ENCODE peak calls at places on chromosomes 11 and 22, in eight cellular contexts. One of them, this sample, is unnamed. For H3K27me3, the result is how much of the 10 kb centered on the place peaks cover.

GRCh38 chr11:122853971-122854446 is 15.7 kb downstream of the CRTAM start:
- DNase-seq in endodermal cell: peak
- DNase-seq in colonic mucosa: peak
- DNase-seq in left lung: no peak
- DNase-seq in hepatocyte: peak
- DNase-seq in tibial artery: peak
- DNase-seq in psoas muscle: no peak
- DNase-seq in Peyer's patch: peak
- DNase-seq in this sample: peak

GRCh38 chr22:28923826-28924732 is 40.7 kb downstream of the ZNRF3 start:
- DNase-seq in left lung: peak
- DNase-seq in Peyer's patch: peak
- DNase-seq in tibial artery: no peak
- DNase-seq in colonic mucosa: peak
- DNase-seq in psoas muscle: peak
- DNase-seq in endodermal cell: no peak
- DNase-seq in hepatocyte: peak
- DNase-seq in this sample: peak

GRCh38 chr11:88552377-88553029 is 215.0 kb upstream of the CTSC start:
- DNase-seq in colonic mucosa: peak
- DNase-seq in endodermal cell: peak
- DNase-seq in psoas muscle: peak
- DNase-seq in hepatocyte: peak
- DNase-seq in Peyer's patch: peak
- DNase-seq in left lung: peak
- DNase-seq in tibial artery: no peak
- DNase-seq in this sample: peak

GRCh38 chr22:31451709-31452571 is 37.7 kb downstream of the EIF4ENIF1 start:
- DNase-seq in Peyer's patch: no peak
- DNase-seq in hepatocyte: peak
- DNase-seq in psoas muscle: no peak
- DNase-seq in left lung: no peak
- DNase-seq in tibial artery: no peak
- DNase-seq in colonic mucosa: peak
- DNase-seq in endodermal cell: peak
- DNase-seq in this sample: no peak

GRCh38 chr11:86816251-86816726 is 15.9 kb downstream of the PRSS23 start:
- DNase-seq in tibial artery: no peak
- DNase-seq in psoas muscle: no peak
- DNase-seq in colonic mucosa: no peak
- DNase-seq in endodermal cell: no peak
- DNase-seq in Peyer's patch: no peak
- DNase-seq in left lung: no peak
- DNase-seq in hepatocyte: peak
- DNase-seq in this sample: no peak

GRCh38 chr11:118619444-118620205 is 12.2 kb downstream of the PHLDB1 start:
- DNase-seq in left lung: peak
- DNase-seq in hepatocyte: peak
- DNase-seq in endodermal cell: no peak
- DNase-seq in Peyer's patch: no peak
- DNase-seq in tibial artery: peak
- DNase-seq in colonic mucosa: no peak
- DNase-seq in psoas muscle: peak
- DNase-seq in this sample: no peak

GRCh38 chr22:22025320-22026156 is 43.0 kb upstream of the TOP3B start:
- DNase-seq in tibial artery: no peak
- DNase-seq in endodermal cell: no peak
- DNase-seq in colonic mucosa: no peak
- DNase-seq in Peyer's patch: peak
- DNase-seq in hepatocyte: no peak
- DNase-seq in psoas muscle: no peak
- DNase-seq in left lung: no peak
- DNase-seq in this sample: no peak

GRCh38 chr11:109745996-109746625 is 324.1 kb downstream of the C11orf87 start:
- DNase-seq in left lung: no peak
- DNase-seq in hepatocyte: no peak
- DNase-seq in colonic mucosa: no peak
- DNase-seq in Peyer's patch: no peak
- DNase-seq in psoas muscle: no peak
- DNase-seq in tibial artery: no peak
- DNase-seq in endodermal cell: no peak
- DNase-seq in this sample: no peak

GRCh38 chr11:96207459-96208449 is 135.2 kb downstream of the MAML2 start:
- DNase-seq in hepatocyte: peak
- DNase-seq in endodermal cell: no peak
- DNase-seq in psoas muscle: no peak
- DNase-seq in colonic mucosa: peak
- DNase-seq in left lung: no peak
- DNase-seq in Peyer's patch: peak
- DNase-seq in tibial artery: no peak
- DNase-seq in this sample: no peak

GRCh38 chr11:68313574-68314202 is 1.3 kb downstream of the LRP5 start:
- DNase-seq in Peyer's patch: no peak
- DNase-seq in endodermal cell: no peak
- DNase-seq in colonic mucosa: no peak
- DNase-seq in tibial artery: no peak
- DNase-seq in hepatocyte: peak
- DNase-seq in left lung: no peak
- DNase-seq in psoas muscle: no peak
- DNase-seq in this sample: no peak

GRCh38 chr11:63508009-63508408 is 2.1 kb downstream of the LGALS12 start:
- DNase-seq in Peyer's patch: peak
- DNase-seq in psoas muscle: peak
- DNase-seq in colonic mucosa: peak
- DNase-seq in tibial artery: no peak
- DNase-seq in left lung: no peak
- DNase-seq in hepatocyte: peak
- DNase-seq in endodermal cell: peak
- DNase-seq in this sample: peak

GRCh38 chr11:29343465-29344333 is 673.1 kb downstream of the KCNA4 start:
- DNase-seq in psoas muscle: peak
- DNase-seq in left lung: peak
- DNase-seq in hepatocyte: peak
- DNase-seq in Peyer's patch: peak
- DNase-seq in colonic mucosa: peak
- DNase-seq in tibial artery: peak
- DNase-seq in endodermal cell: peak
- DNase-seq in this sample: peak

GRCh38 chr22:20590477-20591294 is 83.3 kb downstream of the MED15 start:
- DNase-seq in hepatocyte: no peak
- DNase-seq in colonic mucosa: no peak
- DNase-seq in left lung: no peak
- DNase-seq in psoas muscle: no peak
- DNase-seq in tibial artery: no peak
- DNase-seq in endodermal cell: no peak
- DNase-seq in Peyer's patch: no peak
- DNase-seq in this sample: no peak

GRCh38 chr11:47923667-47924066 is 56.7 kb upstream of the PTPRJ start:
- DNase-seq in colonic mucosa: no peak
- DNase-seq in Peyer's patch: no peak
- DNase-seq in tibial artery: peak
- DNase-seq in psoas muscle: peak
- DNase-seq in endodermal cell: no peak
- DNase-seq in hepatocyte: no peak
- DNase-seq in left lung: no peak
- DNase-seq in this sample: no peak

GRCh38 chr11:2522636-2523255 is 77.9 kb downstream of the KCNQ1 start:
- DNase-seq in colonic mucosa: peak
- DNase-seq in left lung: peak
- DNase-seq in tibial artery: no peak
- DNase-seq in Peyer's patch: peak
- DNase-seq in psoas muscle: peak
- DNase-seq in hepatocyte: no peak
- DNase-seq in endodermal cell: peak
- DNase-seq in this sample: peak

GRCh38 chr11:112837162-112837826 is 123.9 kb upstream of the NCAM1 start:
- DNase-seq in psoas muscle: no peak
- DNase-seq in left lung: no peak
- DNase-seq in endodermal cell: peak
- DNase-seq in hepatocyte: no peak
- DNase-seq in Peyer's patch: no peak
- DNase-seq in colonic mucosa: no peak
- DNase-seq in tibial artery: no peak
- DNase-seq in this sample: no peak

GRCh38 chr11:131121934-131122333 is 205.7 kb upstream of the SNX19 start:
- DNase-seq in Peyer's patch: no peak
- DNase-seq in colonic mucosa: no peak
- DNase-seq in endodermal cell: peak
- DNase-seq in tibial artery: no peak
- DNase-seq in psoas muscle: no peak
- DNase-seq in hepatocyte: no peak
- DNase-seq in left lung: no peak
- DNase-seq in this sample: no peak

GRCh38 chr22:38996105-38996504 is 14.0 kb downstream of the APOBEC3B start:
- DNase-seq in left lung: no peak
- DNase-seq in Peyer's patch: no peak
- DNase-seq in tibial artery: no peak
- DNase-seq in colonic mucosa: no peak
- DNase-seq in psoas muscle: no peak
- DNase-seq in endodermal cell: no peak
- DNase-seq in hepatocyte: no peak
- DNase-seq in this sample: no peak

GRCh38 chr11:11763796-11764427 is 77.9 kb upstream of the USP47 start:
- DNase-seq in left lung: no peak
- DNase-seq in tibial artery: no peak
- DNase-seq in colonic mucosa: no peak
- DNase-seq in hepatocyte: no peak
- DNase-seq in Peyer's patch: no peak
- DNase-seq in psoas muscle: no peak
- DNase-seq in endodermal cell: no peak
- DNase-seq in this sample: no peak
- H3K27me3 ChIP-seq in left lung: under half
- H3K27me3 ChIP-seq in tibial artery: under half
- H3K27me3 ChIP-seq in colonic mucosa: under half
- H3K27me3 ChIP-seq in hepatocyte: under half
- H3K27me3 ChIP-seq in Peyer's patch: under half
- H3K27me3 ChIP-seq in psoas muscle: under half
- H3K27me3 ChIP-seq in endodermal cell: under half
- H3K27me3 ChIP-seq in this sample: under half

DNA sequence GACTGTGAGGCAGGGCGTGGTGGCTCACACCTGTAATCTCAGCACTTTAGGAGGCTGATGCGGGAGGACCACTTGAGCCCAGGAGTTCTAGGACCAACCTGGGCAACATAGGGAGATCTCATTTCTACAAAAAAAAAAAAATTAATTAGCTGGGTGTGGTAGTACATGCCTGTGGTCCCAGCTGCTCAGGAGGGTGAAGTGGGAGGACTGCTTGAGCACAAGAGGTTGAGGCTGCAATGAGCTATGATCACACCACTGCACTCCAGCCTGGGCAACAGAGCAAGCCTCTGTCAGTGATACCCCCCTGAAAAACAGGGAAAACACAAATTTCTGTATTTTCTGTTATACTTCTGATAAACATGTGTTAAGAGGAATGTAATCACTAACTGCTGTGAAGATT is 57.8 kb upstream of the ARHGAP32 start:
- DNase-seq in tibial artery: no peak
- DNase-seq in colonic mucosa: no peak
- DNase-seq in left lung: no peak
- DNase-seq in hepatocyte: no peak
- DNase-seq in psoas muscle: no peak
- DNase-seq in endodermal cell: no peak
- DNase-seq in Peyer's patch: no peak
- DNase-seq in this sample: no peak
- H3K27ac ChIP-seq in tibial artery: no peak
- H3K27ac ChIP-seq in colonic mucosa: no peak
- H3K27ac ChIP-seq in left lung: no peak
- H3K27ac ChIP-seq in hepatocyte: no peak
- H3K27ac ChIP-seq in psoas muscle: no peak
- H3K27ac ChIP-seq in endodermal cell: no peak
- H3K27ac ChIP-seq in Peyer's patch: no peak
- H3K27ac ChIP-seq in this sample: no peak

DNA sequence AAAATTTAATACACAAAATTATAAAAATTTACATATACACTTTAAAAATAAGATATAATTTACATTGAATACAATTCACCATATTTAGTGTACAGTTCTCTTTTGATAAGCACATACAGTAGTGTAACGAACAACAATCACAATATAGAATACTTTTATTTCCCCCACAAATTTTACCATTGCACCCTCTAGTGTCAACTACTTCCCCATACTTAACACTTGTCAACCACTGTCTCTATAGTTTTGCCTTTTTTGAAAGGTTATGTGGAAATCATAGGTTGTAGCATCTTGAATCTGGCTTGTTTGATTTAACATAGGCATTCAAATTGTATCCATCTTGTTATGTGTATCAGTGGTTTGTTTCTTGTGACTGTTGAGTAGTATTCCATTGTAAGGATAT is 21.3 kb upstream of the PANX1 start:
- DNase-seq in colonic mucosa: no peak
- DNase-seq in psoas muscle: no peak
- DNase-seq in endodermal cell: no peak
- DNase-seq in left lung: no peak
- DNase-seq in tibial artery: no peak
- DNase-seq in hepatocyte: no peak
- DNase-seq in Peyer's patch: no peak
- DNase-seq in this sample: no peak
- TF ChIP-seq CTCF in colonic mucosa: no peak
- TF ChIP-seq CTCF in psoas muscle: no peak
- TF ChIP-seq CTCF in endodermal cell: peak
- TF ChIP-seq CTCF in left lung: no peak
- TF ChIP-seq CTCF in tibial artery: no peak
- TF ChIP-seq CTCF in hepatocyte: peak
- TF ChIP-seq CTCF in Peyer's patch: no peak
- TF ChIP-seq CTCF in this sample: no peak

GRCh38 chr22:48871176-48871840 is 956.4 kb downstream of the BRD1 start:
- DNase-seq in hepatocyte: no peak
- DNase-seq in tibial artery: no peak
- DNase-seq in endodermal cell: no peak
- DNase-seq in Peyer's patch: peak
- DNase-seq in left lung: no peak
- DNase-seq in colonic mucosa: no peak
- DNase-seq in psoas muscle: no peak
- DNase-seq in this sample: peak

GRCh38 chr22:48876951-48877350 is 950.7 kb downstream of the BRD1 start:
- DNase-seq in Peyer's patch: peak
- DNase-seq in tibial artery: no peak
- DNase-seq in psoas muscle: no peak
- DNase-seq in hepatocyte: no peak
- DNase-seq in endodermal cell: no peak
- DNase-seq in left lung: no peak
- DNase-seq in colonic mucosa: no peak
- DNase-seq in this sample: no peak

GRCh38 chr22:48870436-48870835 is 957.2 kb downstream of the BRD1 start:
- DNase-seq in endodermal cell: no peak
- DNase-seq in tibial artery: peak
- DNase-seq in hepatocyte: no peak
- DNase-seq in colonic mucosa: no peak
- DNase-seq in psoas muscle: no peak
- DNase-seq in Peyer's patch: peak
- DNase-seq in left lung: no peak
- DNase-seq in this sample: peak

GRCh38 chr22:48872271-48873260 is 955.1 kb downstream of the BRD1 start:
- DNase-seq in colonic mucosa: no peak
- DNase-seq in left lung: no peak
- DNase-seq in Peyer's patch: peak
- DNase-seq in tibial artery: no peak
- DNase-seq in psoas muscle: no peak
- DNase-seq in hepatocyte: no peak
- DNase-seq in endodermal cell: peak
- DNase-seq in this sample: no peak

GRCh38 chr22:48874956-48875355 is 952.7 kb downstream of the BRD1 start:
- DNase-seq in Peyer's patch: peak
- DNase-seq in tibial artery: no peak
- DNase-seq in left lung: no peak
- DNase-seq in hepatocyte: no peak
- DNase-seq in endodermal cell: peak
- DNase-seq in colonic mucosa: no peak
- DNase-seq in psoas muscle: no peak
- DNase-seq in this sample: no peak
- H3K27me3 ChIP-seq in Peyer's patch: under half
- H3K27me3 ChIP-seq in tibial artery: under half
- H3K27me3 ChIP-seq in left lung: under half
- H3K27me3 ChIP-seq in hepatocyte: under half
- H3K27me3 ChIP-seq in endodermal cell: under half
- H3K27me3 ChIP-seq in colonic mucosa: under half
- H3K27me3 ChIP-seq in psoas muscle: under half
- H3K27me3 ChIP-seq in this sample: under half

This sample was measured in dorsolateral prefrontal cortex.